ENCODE peak calls at places on chromosomes 12 and 14, in eight cellular contexts. R, F, W, V, E, B, N and U are unnamed samples. For H3K4me1 and H3K36me3, the result is how much of the 10 kb centered on the place peaks cover.

GRCh38 chr12:88057994-88058718 is 29.0 kb upstream of the C12orf50 start:
- DNase-seq in F (no peak), B (no peak), N (no peak), V (no peak), R (no peak), W (no peak), E (no peak), U (no peak)

GRCh38 chr14:33938131-33938949 is 12.5 kb downstream of the EGLN3 start:
- DNase-seq in V (no peak), B (peak), N (peak), R (peak), E (peak), W (peak), F (peak), U (no peak)

GRCh38 chr12:12645485-12645884 is 33.8 kb downstream of the CREBL2 start:
- DNase-seq in W (no peak), B (no peak), N (no peak), V (no peak), F (no peak), R (peak), E (no peak), U (no peak)

GRCh38 chr12:27163048-27163715 is 80.8 kb upstream of the C12orf71 start:
- DNase-seq in V (no peak), W (no peak), E (no peak), F (no peak), B (no peak), R (no peak), N (no peak), U (no peak)

GRCh38 chr12:7134371-7135166 is 4.4 kb downstream of the CLSTN3 start:
- DNase-seq in F (no peak), W (no peak), E (no peak), V (no peak), R (no peak), B (no peak), N (no peak), U (no peak)

GRCh38 chr12:108525681-108526080 is 10.6 kb downstream of the FICD start:
- DNase-seq in E (no peak), N (no peak), F (no peak), B (no peak), R (no peak), V (no peak), W (no peak), U (no peak)

GRCh38 chr12:28158353-28158752 is 31.9 kb upstream of the CCDC91 start:
- DNase-seq in N (no peak), W (no peak), F (no peak), B (no peak), R (no peak), E (no peak), V (no peak), U (no peak)

GRCh38 chr12:69897744-69898143 is 72.7 kb downstream of the MYRFL start:
- DNase-seq in R (no peak), V (peak), E (no peak), F (no peak), B (no peak), W (no peak), N (no peak), U (no peak)

GRCh38 chr14:44369401-44370123 is 137.5 kb downstream of the FSCB start:
- DNase-seq in N (no peak), E (no peak), F (no peak), W (no peak), R (no peak), V (no peak), B (no peak), U (no peak)

GRCh38 chr12:131793623-131794022 is 34.6 kb upstream of the MMP17 start:
- DNase-seq in N (no peak), W (peak), B (no peak), E (no peak), F (no peak), V (no peak), R (no peak), U (no peak)

DNA sequence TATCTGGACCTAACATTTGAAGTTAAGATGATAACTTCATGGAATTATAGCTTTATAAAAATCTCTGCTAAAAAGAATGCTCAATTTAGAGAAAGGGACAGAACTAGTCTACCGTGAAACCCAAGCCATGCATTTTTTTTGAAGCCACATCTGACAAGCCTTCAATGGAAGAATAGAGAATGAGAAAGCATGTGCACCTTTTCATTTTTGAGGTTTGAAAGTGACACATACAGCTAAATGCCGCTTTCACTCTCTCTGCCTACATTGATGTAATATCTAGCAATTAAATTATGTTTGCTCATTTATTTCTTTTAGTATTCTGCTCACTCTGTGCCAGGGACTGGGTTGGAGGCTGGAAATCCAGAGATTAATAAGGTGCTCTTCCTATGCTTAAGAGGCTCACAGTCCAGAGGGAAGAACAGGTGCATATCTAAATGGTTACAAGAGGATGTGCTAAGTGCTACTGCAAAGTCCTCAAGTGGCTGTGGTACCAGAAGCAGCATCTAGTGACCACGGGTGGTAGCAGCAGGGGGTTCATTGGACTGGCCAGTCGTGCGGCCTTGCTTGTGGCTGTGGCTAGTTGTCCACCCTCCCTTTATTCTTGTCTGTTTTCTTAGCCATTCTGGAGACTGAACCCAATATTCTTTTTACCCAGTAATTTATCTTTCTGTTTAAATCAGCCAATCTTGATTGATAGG is 60.4 kb downstream of the PPP1R36 start:
- DNase-seq in E (no peak), R (no peak), F (peak), N (no peak), W (no peak), B (no peak), V (no peak), U (no peak)
- H3K4me1 ChIP-seq in E (under half), R (under half), F (under half), N (under half), W (under half), B (under half), V (under half), U (under half)

GRCh38 chr14:105466491-105467248 is 8.0 kb upstream of the CRIP2 start:
- DNase-seq in E (no peak), F (no peak), B (no peak), W (no peak), N (no peak), V (peak), R (no peak), U (no peak)

GRCh38 chr14:105465209-105466031 is 9.2 kb upstream of the CRIP2 start:
- DNase-seq in W (no peak), B (no peak), R (no peak), E (no peak), F (no peak), V (no peak), N (no peak), U (no peak)

GRCh38 chr14:105467249-105467941 is 7.2 kb upstream of the CRIP2 start:
- DNase-seq in F (no peak), B (peak), N (no peak), R (no peak), V (peak), W (no peak), E (no peak), U (no peak)

GRCh38 chr14:105461903-105462302 is 12.7 kb upstream of the CRIP2 start:
- DNase-seq in R (no peak), W (no peak), V (no peak), E (no peak), N (no peak), F (no peak), B (no peak), U (no peak)

GRCh38 chr14:105464501-105464900 is 10.1 kb upstream of the CRIP2 start:
- DNase-seq in F (no peak), B (no peak), V (no peak), R (no peak), W (no peak), N (no peak), E (no peak), U (no peak)
- H3K36me3 ChIP-seq in F (half or more), B (under half), V (under half), R (under half), W (under half), N (under half), E (under half), U (under half)

GRCh38 chr12:111424189-111424792 is 18.6 kb downstream of the SH2B3 start:
- DNase-seq in E (no peak), V (no peak), F (no peak), R (no peak), N (no peak), B (no peak), W (no peak), U (no peak)
- TF ChIP-seq POLR2A in E (no peak), V (no peak), F (no peak), R (no peak), N (no peak), B (no peak), W (no peak), U (no peak)

GRCh38 chr14:105536051-105536450 is 9.7 kb downstream of the TMEM121 start:
- DNase-seq in E (no peak), B (no peak), F (no peak), V (no peak), N (no peak), W (no peak), R (no peak), U (no peak)
- H3K4me1 ChIP-seq in E (under half), B (under half), F (under half), V (under half), N (under half), W (under half), R (under half), U (under half)

DNA sequence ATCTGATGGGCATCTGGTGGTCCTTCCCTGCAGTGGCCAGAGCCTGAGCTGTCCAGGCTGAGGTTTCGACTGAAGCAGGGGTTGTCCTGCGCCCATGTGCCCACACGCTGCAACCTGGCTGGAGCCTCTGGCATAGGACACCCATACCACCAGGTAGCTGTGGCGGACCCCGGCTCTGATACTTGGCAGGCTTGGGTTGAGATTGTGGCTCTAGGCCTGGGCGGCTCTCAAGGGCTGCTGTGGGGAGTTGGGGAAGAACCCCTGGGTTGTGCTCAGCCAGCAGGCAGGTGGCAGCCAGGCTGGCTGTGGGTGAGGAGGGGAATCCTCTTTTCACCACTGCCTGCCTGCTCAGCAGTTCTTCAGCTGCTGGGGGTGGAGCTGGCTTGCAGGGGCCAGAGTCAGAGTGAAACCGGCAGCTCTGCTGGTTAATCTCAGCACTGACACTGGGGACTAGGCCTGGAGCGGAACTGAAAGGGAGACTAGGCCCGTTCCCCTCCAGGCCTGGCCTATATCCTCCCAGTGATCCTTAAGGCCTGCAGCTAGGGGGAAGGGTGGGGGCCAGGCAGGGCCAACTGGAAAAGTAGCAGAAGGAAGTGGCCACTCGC is 39.1 kb downstream of the SH2B3 start:
- DNase-seq in F (peak), E (no peak), W (peak), B (no peak), V (no peak), N (no peak), R (no peak), U (peak)
- H3K36me3 ChIP-seq in F (under half), E (under half), W (under half), B (under half), V (under half), N (under half), R (under half), U (under half)